ENCODE peak calls at places on chromosomes 5 and 9, in six cellular contexts. B, R, P, S, W and L are unnamed samples.

GRCh38 chr9:98809311-98810105 is 2.0 kb downstream of the GALNT12 start:
- DNase-seq in S (no peak), B (no peak), W (peak; percentile 90), P (no peak), R (no peak), L (no peak)

GRCh38 chr5:141121563-141121962 is at the start of gene PCDHB4:
- DNase-seq in R (no peak), S (no peak), W (no peak), P (peak; percentile 69), B (no peak), L (no peak)

GRCh38 chr5:120502531-120502930 is 38.4 kb downstream of the PRR16 start:
- DNase-seq in S (no peak), R (no peak), W (no peak), P (no peak), B (no peak), L (no peak)

GRCh38 chr9:696332-697090 is 145.0 kb upstream of the DMRT1 start:
- DNase-seq in P (no peak), B (no peak), S (no peak), R (no peak), W (no peak), L (no peak)

GRCh38 chr5:136058031-136058971 is 29.5 kb downstream of the TGFBI start:
- DNase-seq in R (no peak), W (no peak), P (peak; percentile 33), B (no peak), S (no peak), L (no peak)

GRCh38 chr5:176530983-176531901 is 6.0 kb downstream of the RNF44 start:
- DNase-seq in S (no peak), P (no peak), W (peak; percentile 49), R (no peak), B (peak; percentile 86), L (no peak)

GRCh38 chr9:95239071-95239470 is 78.4 kb downstream of the FANCC start:
- DNase-seq in P (no peak), S (no peak), R (no peak), W (no peak), B (no peak), L (no peak)

GRCh38 chr5:44640945-44641456 is 167.7 kb upstream of the MRPS30 start:
- DNase-seq in S (no peak), W (no peak), R (no peak), B (no peak), P (no peak), L (no peak)

GRCh38 chr9:72292184-72292787 is 72.7 kb downstream of the ZFAND5 start:
- DNase-seq in B (no peak), P (no peak), R (peak; percentile 19), S (no peak), W (no peak), L (no peak)

GRCh38 chr5:33565304-33565703 is 124.5 kb downstream of the TARS1 start:
- DNase-seq in B (no peak), P (no peak), R (no peak), W (no peak), S (no peak), L (no peak)

GRCh38 chr9:118586978-118587377 is 782.3 kb downstream of the BRINP1 start:
- DNase-seq in B (no peak), S (no peak), W (no peak), P (no peak), R (no peak), L (no peak)

GRCh38 chr5:126778675-126779403 is 1.9 kb downstream of the LMNB1 start:
- DNase-seq in W (no peak), P (no peak), B (no peak), R (peak; percentile 13), S (no peak), L (no peak)